ENCODE peak calls at places on chromosomes 11 and 22, in four cellular contexts. One of them, this sample, is unnamed. For H3K4me1 and H3K27me3, the result is how much of the 10 kb centered on the place peaks cover.

GRCh38 chr11:34468209-34468841 is 29.6 kb downstream of the CAT start:
- DNase-seq in right lobe of liver: no peak
- DNase-seq in suprapubic skin: no peak
- DNase-seq in sigmoid colon: no peak
- DNase-seq in this sample: no peak

GRCh38 chr11:34052608-34053160 is 1.2 kb downstream of the CAPRIN1 start:
- DNase-seq in right lobe of liver: peak
- DNase-seq in suprapubic skin: peak
- DNase-seq in sigmoid colon: peak
- DNase-seq in this sample: no peak

GRCh38 chr11:119615003-119615878 is 113.8 kb downstream of the NECTIN1 start:
- DNase-seq in sigmoid colon: no peak
- DNase-seq in right lobe of liver: no peak
- DNase-seq in suprapubic skin: no peak
- DNase-seq in this sample: no peak

GRCh38 chr11:2943711-2944118 is 14.5 kb upstream of the PHLDA2 start:
- DNase-seq in sigmoid colon: no peak
- DNase-seq in right lobe of liver: peak
- DNase-seq in suprapubic skin: no peak
- DNase-seq in this sample: no peak

GRCh38 chr11:103944251-103944944 is 92.0 kb upstream of the DDI1 start:
- DNase-seq in sigmoid colon: no peak
- DNase-seq in right lobe of liver: no peak
- DNase-seq in suprapubic skin: no peak
- DNase-seq in this sample: no peak

GRCh38 chr11:130945945-130946344 is 29.7 kb upstream of the SNX19 start:
- DNase-seq in sigmoid colon: peak
- DNase-seq in suprapubic skin: no peak
- DNase-seq in right lobe of liver: no peak
- DNase-seq in this sample: no peak

GRCh38 chr11:117879516-117880480 is 3.3 kb upstream of the FXYD6 start:
- DNase-seq in suprapubic skin: no peak
- DNase-seq in right lobe of liver: no peak
- DNase-seq in sigmoid colon: no peak
- DNase-seq in this sample: no peak

GRCh38 chr11:35746356-35747153 is 84.0 kb downstream of the TRIM44 start:
- DNase-seq in right lobe of liver: no peak
- DNase-seq in sigmoid colon: no peak
- DNase-seq in suprapubic skin: no peak
- DNase-seq in this sample: no peak

GRCh38 chr11:133082851-133083488 is 449.3 kb downstream of the OPCML start:
- DNase-seq in sigmoid colon: no peak
- DNase-seq in suprapubic skin: no peak
- DNase-seq in right lobe of liver: peak
- DNase-seq in this sample: no peak

GRCh38 chr11:35404397-35404775 is 15.0 kb downstream of the SLC1A2 start:
- DNase-seq in sigmoid colon: no peak
- DNase-seq in right lobe of liver: no peak
- DNase-seq in suprapubic skin: no peak
- DNase-seq in this sample: no peak

GRCh38 chr11:96091476-96091875 is 167.6 kb upstream of the MTMR2 start:
- DNase-seq in sigmoid colon: no peak
- DNase-seq in suprapubic skin: no peak
- DNase-seq in right lobe of liver: no peak
- DNase-seq in this sample: no peak

GRCh38 chr22:38230108-38230825 is 28.5 kb downstream of the MAFF start:
- DNase-seq in right lobe of liver: no peak
- DNase-seq in sigmoid colon: no peak
- DNase-seq in suprapubic skin: no peak
- DNase-seq in this sample: no peak

GRCh38 chr11:84886344-84886743 is 740.8 kb downstream of the DLG2 start:
- DNase-seq in sigmoid colon: no peak
- DNase-seq in suprapubic skin: no peak
- DNase-seq in right lobe of liver: no peak
- DNase-seq in this sample: no peak

GRCh38 chr11:114705280-114706024 is 27.1 kb downstream of the NXPE2 start:
- DNase-seq in right lobe of liver: no peak
- DNase-seq in sigmoid colon: peak
- DNase-seq in suprapubic skin: peak
- DNase-seq in this sample: no peak

GRCh38 chr11:995752-996420 is 40.6 kb downstream of the MUC6 start:
- DNase-seq in sigmoid colon: no peak
- DNase-seq in right lobe of liver: no peak
- DNase-seq in suprapubic skin: no peak
- DNase-seq in this sample: no peak

GRCh38 chr11:1825039-1825740 is 9.6 kb upstream of the SYT8 start:
- DNase-seq in suprapubic skin: peak
- DNase-seq in sigmoid colon: no peak
- DNase-seq in right lobe of liver: peak
- DNase-seq in this sample: no peak

GRCh38 chr11:27201454-27202302 is 161.1 kb downstream of the BBOX1 start:
- DNase-seq in right lobe of liver: peak
- DNase-seq in sigmoid colon: peak
- DNase-seq in suprapubic skin: peak
- DNase-seq in this sample: peak

GRCh38 chr22:33909075-33909458 is 11.2 kb downstream of the LARGE1 start:
- DNase-seq in right lobe of liver: no peak
- DNase-seq in suprapubic skin: no peak
- DNase-seq in sigmoid colon: peak
- DNase-seq in this sample: no peak

GRCh38 chr22:46569055-46569847 is 31.8 kb upstream of the CELSR1 start:
- DNase-seq in sigmoid colon: peak
- DNase-seq in suprapubic skin: peak
- DNase-seq in right lobe of liver: peak
- DNase-seq in this sample: peak

GRCh38 chr11:46364056-46364455 is 16.8 kb downstream of the DGKZ start:
- DNase-seq in sigmoid colon: no peak
- DNase-seq in suprapubic skin: no peak
- DNase-seq in right lobe of liver: no peak
- DNase-seq in this sample: no peak

GRCh38 chr11:67277231-67277961 is 11.1 kb downstream of the GRK2 start:
- DNase-seq in sigmoid colon: peak
- DNase-seq in suprapubic skin: peak
- DNase-seq in right lobe of liver: peak
- DNase-seq in this sample: no peak

GRCh38 chr11:118979434-118979833 is 7.9 kb downstream of the FOXR1 start:
- DNase-seq in sigmoid colon: no peak
- DNase-seq in right lobe of liver: no peak
- DNase-seq in suprapubic skin: no peak
- DNase-seq in this sample: no peak

GRCh38 chr11:8100605-8101004 is 19.6 kb downstream of the TUB start:
- DNase-seq in sigmoid colon: peak
- DNase-seq in right lobe of liver: no peak
- DNase-seq in suprapubic skin: no peak
- DNase-seq in this sample: no peak

GRCh38 chr11:77159937-77160495 is 32.0 kb downstream of the MYO7A start:
- DNase-seq in sigmoid colon: no peak
- DNase-seq in right lobe of liver: no peak
- DNase-seq in suprapubic skin: no peak
- DNase-seq in this sample: no peak

GRCh38 chr11:30762188-30762587 is 176.0 kb upstream of the MPPED2 start:
- DNase-seq in sigmoid colon: no peak
- DNase-seq in suprapubic skin: no peak
- DNase-seq in right lobe of liver: no peak
- DNase-seq in this sample: no peak

GRCh38 chr11:67264260-67264659 is 2.0 kb upstream of the GRK2 start:
- DNase-seq in suprapubic skin: no peak
- DNase-seq in sigmoid colon: peak
- DNase-seq in right lobe of liver: no peak
- DNase-seq in this sample: no peak

GRCh38 chr11:86951706-86952105 is 3.5 kb downstream of the FZD4 start:
- DNase-seq in right lobe of liver: no peak
- DNase-seq in suprapubic skin: no peak
- DNase-seq in sigmoid colon: no peak
- DNase-seq in this sample: no peak
- H3K4me1 ChIP-seq in right lobe of liver: under half
- H3K4me1 ChIP-seq in suprapubic skin: under half
- H3K4me1 ChIP-seq in sigmoid colon: half or more
- H3K4me1 ChIP-seq in this sample: under half

GRCh38 chr22:20204821-20205220 is 54.0 kb upstream of the CCDC188 start:
- DNase-seq in suprapubic skin: no peak
- DNase-seq in sigmoid colon: no peak
- DNase-seq in right lobe of liver: no peak
- DNase-seq in this sample: no peak

GRCh38 chr22:20206709-20207215 is 55.9 kb upstream of the CCDC188 start:
- DNase-seq in sigmoid colon: no peak
- DNase-seq in suprapubic skin: no peak
- DNase-seq in right lobe of liver: peak
- DNase-seq in this sample: no peak

GRCh38 chr22:20204281-20204680 is 53.4 kb upstream of the CCDC188 start:
- DNase-seq in suprapubic skin: no peak
- DNase-seq in sigmoid colon: no peak
- DNase-seq in right lobe of liver: no peak
- DNase-seq in this sample: no peak

GRCh38 chr22:20205964-20206708 is 55.3 kb upstream of the CCDC188 start:
- DNase-seq in suprapubic skin: peak
- DNase-seq in right lobe of liver: peak
- DNase-seq in sigmoid colon: peak
- DNase-seq in this sample: no peak

DNA sequence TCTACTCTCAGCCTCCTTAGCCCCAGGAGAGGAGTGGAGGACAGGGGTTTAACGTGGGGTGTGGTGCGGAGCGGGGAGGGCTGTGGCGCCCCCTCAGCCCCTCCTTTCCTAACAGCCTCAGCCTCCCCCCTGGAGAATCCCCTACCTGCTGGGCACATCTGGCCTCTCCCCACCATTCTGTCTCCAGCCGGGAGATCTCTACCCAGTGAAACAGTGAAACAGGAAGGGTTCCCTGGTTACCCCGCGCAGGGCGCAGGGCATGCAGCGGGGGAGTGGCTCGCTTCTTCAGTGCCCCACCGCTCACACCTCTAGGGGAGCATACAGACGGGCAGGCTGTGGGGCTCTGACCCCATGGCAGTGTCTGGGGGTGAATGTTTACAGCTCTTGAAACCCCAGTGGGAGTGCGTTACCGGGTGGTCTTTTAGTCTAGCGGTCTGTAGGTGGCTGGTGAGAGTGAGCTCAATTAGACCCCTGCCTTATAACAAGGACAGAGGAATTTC is 54.7 kb upstream of the CCDC188 start:
- DNase-seq in right lobe of liver: no peak
- DNase-seq in sigmoid colon: no peak
- DNase-seq in suprapubic skin: no peak
- DNase-seq in this sample: no peak
- H3K27ac ChIP-seq in right lobe of liver: no peak
- H3K27ac ChIP-seq in sigmoid colon: peak
- H3K27ac ChIP-seq in suprapubic skin: no peak
- H3K27ac ChIP-seq in this sample: peak

DNA sequence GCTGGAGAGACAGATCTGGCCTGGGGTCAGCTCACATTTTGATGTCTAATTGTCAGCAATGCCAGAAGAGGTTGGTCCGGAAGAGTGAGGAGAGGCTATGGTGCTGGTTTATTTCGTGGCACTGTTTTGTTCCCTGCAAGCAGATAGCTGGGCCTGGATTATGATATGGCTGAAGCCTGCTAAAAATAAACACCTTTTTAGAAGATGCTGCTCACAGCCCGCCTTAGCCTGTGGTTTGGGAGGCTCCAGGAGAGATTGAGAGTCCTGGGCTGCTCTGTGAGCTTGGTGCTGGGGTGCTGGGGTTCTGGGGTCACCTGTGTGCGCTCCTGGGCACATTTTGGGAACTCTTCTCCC is 29.6 kb upstream of the ALX4 start:
- DNase-seq in sigmoid colon: no peak
- DNase-seq in suprapubic skin: no peak
- DNase-seq in right lobe of liver: no peak
- DNase-seq in this sample: no peak
- H3K27me3 ChIP-seq in sigmoid colon: under half
- H3K27me3 ChIP-seq in suprapubic skin: half or more
- H3K27me3 ChIP-seq in right lobe of liver: under half
- H3K27me3 ChIP-seq in this sample: half or more

GRCh38 chr11:75338516-75339218 is 12.8 kb downstream of the ARRB1 start:
- DNase-seq in sigmoid colon: peak
- DNase-seq in right lobe of liver: no peak
- DNase-seq in suprapubic skin: no peak
- DNase-seq in this sample: no peak

GRCh38 chr11:75334402-75334891 is 17.0 kb downstream of the ARRB1 start:
- DNase-seq in right lobe of liver: no peak
- DNase-seq in suprapubic skin: no peak
- DNase-seq in sigmoid colon: no peak
- DNase-seq in this sample: no peak

GRCh38 chr11:75339685-75340409 is 11.6 kb downstream of the ARRB1 start:
- DNase-seq in suprapubic skin: no peak
- DNase-seq in sigmoid colon: no peak
- DNase-seq in right lobe of liver: no peak
- DNase-seq in this sample: no peak

GRCh38 chr11:75334976-75335375 is 16.5 kb downstream of the ARRB1 start:
- DNase-seq in suprapubic skin: no peak
- DNase-seq in right lobe of liver: no peak
- DNase-seq in sigmoid colon: no peak
- DNase-seq in this sample: no peak

DNA sequence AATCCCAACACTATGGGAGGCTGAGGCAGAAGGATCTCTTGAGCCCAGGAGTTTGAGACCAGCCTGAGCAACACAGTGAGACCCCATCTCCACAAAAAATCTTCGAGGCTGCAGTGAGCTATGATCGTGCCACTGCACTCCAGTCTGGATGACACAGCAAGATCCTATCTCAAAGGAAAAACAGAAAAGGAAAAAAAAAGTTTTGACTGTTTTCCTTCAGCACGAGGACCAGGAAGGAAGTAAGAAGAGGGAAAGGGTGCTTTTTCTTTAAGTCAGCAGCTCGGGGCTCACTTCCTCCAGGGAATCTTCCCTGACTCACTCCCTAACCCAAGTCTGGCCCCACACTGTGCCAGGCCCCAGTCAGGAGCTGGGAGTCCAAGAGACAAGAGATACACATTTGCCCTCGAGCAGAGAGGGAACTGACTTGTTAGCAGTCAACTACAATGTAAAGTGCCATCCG is 14.2 kb downstream of the ARRB1 start:
- DNase-seq in right lobe of liver: no peak
- DNase-seq in sigmoid colon: peak
- DNase-seq in suprapubic skin: no peak
- DNase-seq in this sample: no peak
- H3K4me1 ChIP-seq in right lobe of liver: under half
- H3K4me1 ChIP-seq in sigmoid colon: half or more
- H3K4me1 ChIP-seq in suprapubic skin: half or more
- H3K4me1 ChIP-seq in this sample: under half

DNA sequence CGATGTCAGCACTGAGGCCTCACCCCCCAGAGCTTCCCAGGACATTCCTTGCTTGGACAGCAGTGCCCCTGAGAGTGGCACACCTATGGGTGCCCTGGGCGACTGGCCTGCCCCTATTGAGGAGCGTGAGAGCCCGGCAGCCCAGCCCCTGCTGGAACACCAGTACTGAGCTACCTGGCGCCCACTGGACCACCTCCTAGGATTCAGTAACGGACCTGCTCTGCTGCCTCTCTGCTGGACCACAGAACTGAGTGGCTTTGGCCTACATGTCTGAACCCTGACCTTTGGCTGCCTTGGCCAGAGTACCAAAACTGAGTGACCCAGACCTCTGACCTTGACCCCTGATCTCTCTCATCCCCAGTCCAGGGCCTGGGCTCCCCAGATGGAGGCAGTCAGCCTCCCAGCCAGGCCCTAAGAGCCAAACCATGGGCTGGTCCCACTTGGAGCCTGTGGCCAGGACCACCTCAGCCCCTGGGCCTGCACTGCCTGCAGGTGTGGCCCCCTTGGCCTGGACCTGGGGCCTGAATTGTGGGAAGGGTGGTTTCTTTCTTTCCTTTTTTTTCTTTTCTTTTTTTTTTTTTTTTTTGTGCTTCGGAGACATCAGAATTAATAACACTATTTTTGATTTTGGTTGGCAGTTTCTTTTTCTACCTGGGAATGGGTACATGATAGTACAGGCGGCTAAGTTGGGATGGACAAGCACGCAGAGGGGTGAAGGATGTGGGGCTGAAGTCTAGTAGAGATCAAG is 917 bp upstream of the SIPA1 start:
- DNase-seq in sigmoid colon: no peak
- DNase-seq in right lobe of liver: no peak
- DNase-seq in suprapubic skin: no peak
- DNase-seq in this sample: no peak
- H3K27ac ChIP-seq in sigmoid colon: peak
- H3K27ac ChIP-seq in right lobe of liver: peak
- H3K27ac ChIP-seq in suprapubic skin: no peak
- H3K27ac ChIP-seq in this sample: peak